ENCODE peak calls at places on chromosome 13, in seven cellular contexts. U is uterus, F is lower lobe of right lung, S is fibroblast of villous mesenchyme, D is colonic mucosa, R is ovary, Y is foreskin fibroblast. I is an unnamed sample.

GRCh38 chr13:68440874-68441273 is 1210.7 kb upstream of the PCDH9 start:
- DNase-seq in D (no peak), Y (no peak), F (no peak), R (no peak), U (no peak), S (no peak), I (no peak)

GRCh38 chr13:21010621-21011020 is 50.8 kb downstream of the LATS2 start:
- DNase-seq in D (no peak), S (no peak), F (no peak), U (no peak), R (no peak), Y (no peak), I (peak)

GRCh38 chr13:105048685-105049084 is 1486.8 kb downstream of the EFNB2 start:
- DNase-seq in R (no peak), Y (no peak), D (no peak), U (no peak), S (no peak), F (no peak), I (no peak)

GRCh38 chr13:35378939-35379338 is 97.5 kb downstream of the MAB21L1 start:
- DNase-seq in R (no peak), D (no peak), Y (peak), U (no peak), S (peak), F (no peak), I (peak)

GRCh38 chr13:27967203-27967735 is 1.8 kb downstream of the CDX2 start:
- DNase-seq in U (no peak), S (no peak), D (peak), F (no peak), R (no peak), Y (no peak), I (no peak)

GRCh38 chr13:33493672-33494365 is 208.3 kb upstream of the STARD13 start:
- DNase-seq in R (no peak), D (no peak), Y (no peak), S (no peak), F (no peak), U (no peak), I (no peak)

GRCh38 chr13:30787747-30788535 is 52.6 kb downstream of the ALOX5AP start:
- DNase-seq in S (no peak), D (no peak), F (no peak), Y (peak), R (no peak), U (no peak), I (no peak)

GRCh38 chr13:95185311-95185710 is 115.9 kb downstream of the ABCC4 start:
- DNase-seq in F (no peak), D (no peak), S (no peak), U (no peak), R (no peak), Y (no peak), I (no peak)

GRCh38 chr13:82292334-82292733 is 1589.9 kb downstream of the SLITRK1 start:
- DNase-seq in Y (no peak), S (no peak), F (no peak), U (no peak), D (no peak), R (no peak), I (no peak)

GRCh38 chr13:74562381-74562780 is 428.2 kb upstream of the KLF12 start:
- DNase-seq in Y (peak), R (no peak), S (no peak), D (no peak), U (no peak), F (no peak), I (no peak)

GRCh38 chr13:21619633-21620220 is 15.8 kb upstream of the MICU2 start:
- DNase-seq in R (no peak), S (peak), D (no peak), U (no peak), F (no peak), Y (no peak), I (no peak)

GRCh38 chr13:21240586-21240985 is 64.1 kb downstream of the MRPL57 start:
- DNase-seq in F (no peak), Y (peak), S (peak), R (no peak), D (no peak), U (no peak), I (peak)

GRCh38 chr13:103335226-103335625 is 269.0 kb upstream of the SLC10A2 start:
- DNase-seq in R (no peak), U (no peak), S (no peak), Y (no peak), D (no peak), F (no peak), I (no peak)

GRCh38 chr13:33150146-33150545 is 133.9 kb downstream of the KL start:
- DNase-seq in D (no peak), U (no peak), Y (peak), S (peak), R (no peak), F (no peak), I (peak)

GRCh38 chr13:114118763-114119123 is 13.7 kb downstream of the RASA3 start:
- DNase-seq in S (peak), U (no peak), Y (peak), D (no peak), F (no peak), R (no peak), I (peak)

GRCh38 chr13:58300974-58301681 is 669.6 kb downstream of the PCDH17 start:
- DNase-seq in S (no peak), D (no peak), R (no peak), F (no peak), Y (no peak), U (no peak), I (no peak)

GRCh38 chr13:93388701-93389100 is 162.1 kb downstream of the GPC6 start:
- DNase-seq in F (no peak), U (no peak), R (no peak), S (peak), Y (peak), D (no peak), I (peak)

GRCh38 chr13:45108716-45109706 is 11.3 kb upstream of the GTF2F2 start:
- DNase-seq in S (peak), U (no peak), F (peak), Y (peak), R (no peak), D (no peak), I (peak)

GRCh38 chr13:30128591-30128990 is 178.8 kb downstream of the KATNAL1 start:
- DNase-seq in F (no peak), Y (no peak), R (no peak), S (no peak), D (no peak), U (no peak), I (no peak)

GRCh38 chr13:79456051-79456450 is 24.9 kb upstream of the NDFIP2 start:
- DNase-seq in Y (no peak), U (no peak), R (no peak), D (no peak), F (no peak), S (peak), I (no peak)

GRCh38 chr13:75621147-75621546 is 15.0 kb upstream of the LMO7 start:
- DNase-seq in D (no peak), F (no peak), S (peak), Y (peak), R (no peak), U (no peak), I (peak)

GRCh38 chr13:95552539-95553270 is at the start of gene CLDN10:
- DNase-seq in F (no peak), Y (no peak), U (no peak), D (peak), S (no peak), R (no peak), I (no peak)

GRCh38 chr13:93249259-93249917 is 22.8 kb downstream of the GPC6 start:
- DNase-seq in F (no peak), D (no peak), U (no peak), R (no peak), Y (peak), S (peak), I (peak)

GRCh38 chr13:38656699-38657098 is 30.2 kb upstream of the FREM2 start:
- DNase-seq in S (no peak), D (no peak), U (no peak), Y (no peak), F (no peak), R (no peak), I (no peak)

GRCh38 chr13:35953537-35954206 is 177.5 kb downstream of the DCLK1 start:
- DNase-seq in Y (peak), S (peak), U (peak), R (peak), D (peak), F (peak), I (peak)

GRCh38 chr13:95709101-95709500 is 32.2 kb downstream of the DNAJC3 start:
- DNase-seq in U (no peak), S (peak), Y (peak), R (no peak), F (no peak), D (no peak), I (no peak)

GRCh38 chr13:93226623-93227279 is at the start of gene GPC6:
- DNase-seq in U (no peak), D (peak), S (peak), F (no peak), R (no peak), Y (peak), I (peak)

GRCh38 chr13:59458908-59459579 is 704.7 kb downstream of the DIAPH3 start:
- DNase-seq in D (no peak), Y (peak), F (no peak), U (no peak), S (peak), R (no peak), I (peak)

GRCh38 chr13:72221276-72221962 is 354.4 kb upstream of the DACH1 start:
- DNase-seq in D (peak), U (no peak), F (peak), R (peak), S (no peak), Y (peak), I (peak)

GRCh38 chr13:39616087-39616694 is 13.2 kb upstream of the LHFPL6 start:
- DNase-seq in S (peak), Y (peak), R (no peak), U (peak), D (peak), F (no peak), I (peak)

GRCh38 chr13:44921931-44922758 is 67.1 kb downstream of the NUFIP1 start:
- DNase-seq in Y (peak), U (peak), F (no peak), S (peak), R (no peak), D (peak), I (peak)

GRCh38 chr13:27573265-27573664 is 47.1 kb downstream of the LNX2 start:
- DNase-seq in Y (peak), R (no peak), D (no peak), S (peak), F (no peak), U (no peak), I (peak)

GRCh38 chr13:48118025-48118424 is 23.1 kb upstream of the MED4 start:
- DNase-seq in S (no peak), F (no peak), D (no peak), R (no peak), Y (no peak), U (no peak), I (no peak)

GRCh38 chr13:28707629-28708427 is 10.9 kb downstream of the SLC46A3 start:
- DNase-seq in S (peak), F (no peak), U (no peak), R (no peak), D (no peak), Y (peak), I (peak)

GRCh38 chr13:79227418-79227817 is 178.6 kb downstream of the RBM26 start:
- DNase-seq in S (no peak), U (no peak), F (no peak), Y (no peak), R (no peak), D (no peak), I (no peak)

GRCh38 chr13:36885901-36886300 is 34.1 kb downstream of the SMAD9 start:
- DNase-seq in D (no peak), U (no peak), F (no peak), Y (no peak), R (no peak), S (no peak), I (no peak)

GRCh38 chr13:19345916-19346422 is 164.3 kb upstream of the TUBA3C start:
- DNase-seq in S (no peak), U (no peak), R (no peak), Y (no peak), D (no peak), F (no peak), I (no peak)

GRCh38 chr13:65336916-65337315 is 1893.2 kb downstream of the PCDH9 start:
- DNase-seq in R (no peak), Y (peak), S (peak), U (no peak), F (no peak), D (no peak), I (peak)

GRCh38 chr13:108733141-108733540 is 103.7 kb downstream of the MYO16 start:
- DNase-seq in S (no peak), U (no peak), Y (no peak), D (no peak), F (no peak), R (no peak), I (peak)

GRCh38 chr13:99580500-99581268 is 79.4 kb downstream of the TM9SF2 start:
- DNase-seq in F (no peak), Y (no peak), R (no peak), S (no peak), D (no peak), U (no peak), I (no peak)

GRCh38 chr13:99572921-99573320 is 71.6 kb downstream of the TM9SF2 start:
- DNase-seq in R (no peak), Y (peak), S (peak), U (no peak), D (no peak), F (no peak), I (no peak)

GRCh38 chr13:99582511-99582910 is 81.2 kb downstream of the TM9SF2 start:
- DNase-seq in S (no peak), Y (no peak), R (no peak), F (no peak), D (no peak), U (no peak), I (no peak)

GRCh38 chr13:99575376-99575775 is 74.1 kb downstream of the TM9SF2 start:
- DNase-seq in D (no peak), R (no peak), Y (no peak), F (no peak), U (no peak), S (no peak), I (no peak)

DNA sequence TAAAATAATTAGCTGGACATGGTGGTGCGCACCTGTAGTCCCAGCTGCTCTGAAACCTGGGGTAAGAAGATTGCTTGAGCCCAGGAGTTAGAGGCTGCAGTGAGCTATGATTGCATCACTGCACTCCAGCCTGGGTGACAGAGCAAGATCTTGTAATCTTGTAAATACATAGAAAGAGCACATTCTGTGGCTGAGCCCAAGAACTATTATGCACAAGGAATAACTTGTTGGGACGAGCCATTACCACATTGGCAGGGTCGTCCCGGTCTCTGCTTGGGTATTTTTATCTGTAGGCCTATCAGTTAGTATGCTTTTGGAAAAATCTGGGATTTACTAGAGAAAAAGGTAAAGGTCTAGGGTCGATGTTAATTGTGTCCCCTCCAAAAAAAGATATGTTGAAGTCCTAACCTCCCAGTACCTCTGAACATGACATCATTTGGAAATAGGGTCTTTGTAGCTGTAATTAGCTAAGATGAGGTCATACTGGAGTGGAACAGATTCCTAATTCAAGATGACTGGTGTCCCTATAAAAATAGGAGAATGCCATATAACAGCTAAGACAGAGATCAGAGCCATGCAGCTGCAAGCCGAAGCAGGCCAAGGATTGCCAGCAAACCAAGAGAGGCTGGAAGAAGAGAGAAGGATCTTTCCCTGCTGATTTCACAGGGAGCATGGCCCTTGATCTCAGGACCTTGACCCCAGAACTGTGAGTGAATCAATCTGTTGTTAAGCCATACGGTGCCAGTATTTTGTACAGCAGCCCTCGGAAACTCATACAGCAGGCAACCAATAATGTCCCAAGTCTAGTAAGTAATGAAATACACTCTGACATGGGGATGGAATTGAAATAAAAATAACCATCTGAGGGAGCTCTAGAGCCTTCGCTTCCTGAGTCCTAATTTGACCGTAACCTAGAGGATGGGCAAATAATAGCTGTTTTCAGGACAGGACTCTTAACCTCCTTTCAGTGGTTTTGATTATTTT is 77.0 kb downstream of the TM9SF2 start:
- DNase-seq in U (no peak), D (no peak), S (peak), F (no peak), R (peak), Y (peak), I (peak)
- TF ChIP-seq CTCF in U (peak), D (no peak), S (peak), F (peak), R (peak), Y (no peak), I (peak)

GRCh38 chr13:43319617-43320444 is 296.4 kb downstream of the DNAJC15 start:
- DNase-seq in F (no peak), R (no peak), S (no peak), Y (no peak), U (no peak), D (no peak), I (no peak)

DNA sequence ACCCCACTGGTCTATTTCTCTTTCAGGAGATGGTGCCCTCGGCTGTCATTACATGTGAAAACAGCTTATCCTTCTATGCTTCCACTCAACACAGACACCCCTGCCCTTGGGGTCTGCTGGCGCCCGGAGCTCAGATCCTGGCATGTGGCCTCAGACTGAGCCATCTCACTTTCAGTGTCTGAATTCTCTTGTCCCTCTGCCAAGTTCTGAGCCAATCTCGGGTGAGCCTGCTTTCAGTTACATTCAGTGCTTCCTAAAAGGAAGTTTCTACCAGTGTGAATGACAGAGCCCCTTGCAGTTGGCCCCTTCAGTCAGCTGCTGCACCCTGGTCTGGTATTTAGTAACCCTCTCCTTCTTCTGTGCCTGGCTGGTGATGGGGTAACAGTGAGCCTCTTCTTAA is 293.6 kb downstream of the DNAJC15 start:
- DNase-seq in F (no peak), D (no peak), S (peak), R (no peak), U (no peak), Y (peak), I (peak)
- H3K4me3 ChIP-seq in F (peak), D (no peak), S (no peak), R (no peak), U (no peak), Y (peak), I (peak)

GRCh38 chr13:110309661-110310524 is 2.8 kb downstream of the COL4A2 start:
- DNase-seq in Y (no peak), R (no peak), S (peak), U (no peak), D (no peak), F (no peak), I (no peak)
- TF ChIP-seq CTCF in Y (no peak), R (no peak), S (no peak), U (no peak), D (no peak), F (no peak), I (no peak)

GRCh38 chr13:51956717-51957116 is 54.5 kb downstream of the ATP7B start:
- DNase-seq in Y (no peak), R (no peak), F (no peak), D (no peak), S (no peak), U (no peak), I (no peak)

GRCh38 chr13:51953347-51953746 is 57.9 kb downstream of the ATP7B start:
- DNase-seq in S (no peak), R (no peak), Y (no peak), U (no peak), F (no peak), D (no peak), I (no peak)

GRCh38 chr13:51957377-51958216 is 53.7 kb downstream of the ATP7B start:
- DNase-seq in R (no peak), D (no peak), U (no peak), F (no peak), Y (no peak), S (no peak), I (no peak)

GRCh38 chr13:51955841-51956603 is 55.2 kb downstream of the ATP7B start:
- DNase-seq in F (no peak), U (no peak), R (no peak), S (no peak), D (peak), Y (no peak), I (no peak)

DNA sequence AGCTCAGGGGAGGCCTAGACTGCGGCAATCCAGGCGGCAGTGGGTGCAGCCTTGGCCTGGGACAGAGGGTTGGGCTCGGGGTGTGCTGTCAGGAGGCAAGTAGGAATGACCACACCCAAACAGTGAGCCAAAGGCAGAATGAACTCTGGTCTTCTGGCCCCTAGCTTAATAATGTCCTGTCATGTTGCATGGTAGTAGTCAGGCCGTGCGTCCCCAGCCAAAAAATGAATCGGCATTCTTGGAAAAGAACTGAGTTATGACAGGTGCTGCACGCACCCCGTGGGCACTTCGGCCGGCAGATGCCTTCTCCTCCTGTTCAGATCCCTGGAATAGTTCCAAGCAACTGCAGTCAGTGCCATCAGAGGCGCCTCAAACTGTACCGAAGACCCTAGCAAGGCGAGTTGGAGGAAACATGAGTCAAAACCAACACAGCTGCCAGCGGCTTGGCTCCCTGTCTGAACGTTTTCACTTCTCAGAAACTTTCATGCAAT is 55.9 kb downstream of the ATP7B start:
- DNase-seq in R (no peak), F (no peak), D (peak), U (no peak), Y (no peak), S (no peak), I (no peak)
- H3K4me3 ChIP-seq in R (no peak), F (no peak), D (no peak), U (no peak), Y (no peak), S (no peak), I (no peak)

GRCh38 chr13:110715395-110716234 is 2.1 kb downstream of the ING1 start:
- DNase-seq in R (peak), S (peak), F (peak), D (peak), U (peak), Y (peak), I (peak)
- TF ChIP-seq CTCF in R (peak), S (no peak), F (peak), D (no peak), U (peak), Y (peak), I (peak)

GRCh38 chr13:109781384-109782065 is 4.9 kb downstream of the IRS2 start:
- DNase-seq in F (no peak), S (peak), D (no peak), R (peak), Y (peak), U (peak), I (no peak)
- H3K4me3 ChIP-seq in F (peak), S (peak), D (peak), R (peak), Y (peak), U (peak), I (peak)

DNA sequence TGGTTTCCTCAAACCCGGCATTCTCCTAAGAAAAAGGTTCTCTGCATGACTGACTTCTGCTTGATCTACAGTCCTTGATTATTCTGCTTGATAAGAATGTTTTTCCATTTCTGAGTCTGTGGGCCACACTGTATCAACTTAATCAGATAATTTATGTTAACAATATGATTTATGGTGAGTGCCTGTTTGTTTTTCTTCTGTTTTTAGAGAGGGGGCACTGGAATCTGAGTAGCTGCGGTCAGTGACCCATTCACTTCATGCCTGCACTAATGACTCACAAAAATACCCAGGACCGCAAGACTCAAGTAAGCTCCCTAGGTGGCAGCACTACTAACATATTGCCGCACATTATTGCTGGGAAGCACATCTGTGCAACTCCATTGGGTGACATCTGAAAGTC is 542.3 kb upstream of the ATXN8OS start:
- DNase-seq in U (no peak), F (no peak), D (peak), R (no peak), S (no peak), Y (no peak), I (peak)
- TF ChIP-seq CTCF in U (no peak), F (no peak), D (no peak), R (no peak), S (no peak), Y (no peak), I (peak)

I was measured in choroid plexus epithelial cell.